ENCODE peak calls at places on chromosomes 7 and 10, in six cellular contexts. One of them, this sample, is unnamed.

GRCh38 chr7:152579070-152579469 is 96.9 kb downstream of the XRCC2 start:
- DNase-seq in mesendoderm: no peak
- DNase-seq in lower lobe of right lung: no peak
- DNase-seq in H7: no peak
- DNase-seq in upper lobe of right lung: no peak
- DNase-seq in CD8-positive, alpha-beta T cell: no peak
- DNase-seq in this sample: no peak

GRCh38 chr7:47485640-47486435 is 96.1 kb downstream of the TNS3 start:
- DNase-seq in CD8-positive, alpha-beta T cell: no peak
- DNase-seq in H7: no peak
- DNase-seq in lower lobe of right lung: no peak
- DNase-seq in upper lobe of right lung: no peak
- DNase-seq in mesendoderm: no peak
- DNase-seq in this sample: no peak

GRCh38 chr7:146698995-146699610 is 582.5 kb downstream of the CNTNAP2 start:
- DNase-seq in mesendoderm: peak; percentile 29
- DNase-seq in upper lobe of right lung: no peak
- DNase-seq in CD8-positive, alpha-beta T cell: no peak
- DNase-seq in lower lobe of right lung: no peak
- DNase-seq in H7: no peak
- DNase-seq in this sample: no peak

GRCh38 chr7:75743455-75743859 is 4.7 kb upstream of the HIP1 start:
- DNase-seq in upper lobe of right lung: no peak
- DNase-seq in CD8-positive, alpha-beta T cell: no peak
- DNase-seq in H7: no peak
- DNase-seq in lower lobe of right lung: no peak
- DNase-seq in mesendoderm: no peak
- DNase-seq in this sample: no peak

GRCh38 chr10:52517017-52517416 is 202.9 kb downstream of the DKK1 start:
- DNase-seq in mesendoderm: peak; percentile 57
- DNase-seq in lower lobe of right lung: no peak
- DNase-seq in upper lobe of right lung: no peak
- DNase-seq in CD8-positive, alpha-beta T cell: no peak
- DNase-seq in H7: no peak
- DNase-seq in this sample: no peak

GRCh38 chr7:138842111-138842510 is 44.1 kb upstream of the ATP6V0A4 start:
- DNase-seq in upper lobe of right lung: no peak
- DNase-seq in H7: peak; percentile 59
- DNase-seq in mesendoderm: peak; percentile 83
- DNase-seq in CD8-positive, alpha-beta T cell: no peak
- DNase-seq in lower lobe of right lung: no peak
- DNase-seq in this sample: no peak

GRCh38 chr7:123770378-123770777 is 21.6 kb upstream of the WASL start:
- DNase-seq in upper lobe of right lung: no peak
- DNase-seq in lower lobe of right lung: no peak
- DNase-seq in mesendoderm: no peak
- DNase-seq in H7: no peak
- DNase-seq in CD8-positive, alpha-beta T cell: no peak
- DNase-seq in this sample: peak; percentile 38

GRCh38 chr7:70319057-70319456 is 720.8 kb downstream of the AUTS2 start:
- DNase-seq in lower lobe of right lung: no peak
- DNase-seq in H7: no peak
- DNase-seq in CD8-positive, alpha-beta T cell: no peak
- DNase-seq in upper lobe of right lung: no peak
- DNase-seq in mesendoderm: no peak
- DNase-seq in this sample: no peak

GRCh38 chr10:50398383-50398782 is 147.1 kb upstream of the ASAH2 start:
- DNase-seq in lower lobe of right lung: no peak
- DNase-seq in H7: no peak
- DNase-seq in upper lobe of right lung: no peak
- DNase-seq in mesendoderm: no peak
- DNase-seq in CD8-positive, alpha-beta T cell: no peak
- DNase-seq in this sample: no peak

GRCh38 chr10:102729090-102730026 is 14.4 kb upstream of the WBP1L start:
- DNase-seq in CD8-positive, alpha-beta T cell: peak; percentile 72
- DNase-seq in mesendoderm: peak; percentile 86
- DNase-seq in H7: peak; percentile 91
- DNase-seq in lower lobe of right lung: peak; percentile 88
- DNase-seq in upper lobe of right lung: peak; percentile 93
- DNase-seq in this sample: peak; percentile 43

GRCh38 chr7:152544481-152544927 is 108.7 kb upstream of the KMT2C start:
- DNase-seq in H7: peak; percentile 72
- DNase-seq in lower lobe of right lung: no peak
- DNase-seq in CD8-positive, alpha-beta T cell: no peak
- DNase-seq in mesendoderm: peak; percentile 58
- DNase-seq in upper lobe of right lung: no peak
- DNase-seq in this sample: no peak

GRCh38 chr7:103637726-103638125 is 191.7 kb upstream of the SLC26A5 start:
- DNase-seq in CD8-positive, alpha-beta T cell: no peak
- DNase-seq in mesendoderm: no peak
- DNase-seq in H7: no peak
- DNase-seq in upper lobe of right lung: no peak
- DNase-seq in lower lobe of right lung: no peak
- DNase-seq in this sample: no peak

GRCh38 chr10:104274762-104275721 is 6.1 kb downstream of the GSTO2 start:
- DNase-seq in H7: peak; percentile 94
- DNase-seq in upper lobe of right lung: peak; percentile 84
- DNase-seq in mesendoderm: peak; percentile 78
- DNase-seq in CD8-positive, alpha-beta T cell: peak; percentile 66
- DNase-seq in lower lobe of right lung: peak; percentile 76
- DNase-seq in this sample: peak; percentile 59

GRCh38 chr7:155188821-155189599 is 108.7 kb upstream of the INSIG1 start:
- DNase-seq in upper lobe of right lung: no peak
- DNase-seq in CD8-positive, alpha-beta T cell: no peak
- DNase-seq in lower lobe of right lung: no peak
- DNase-seq in H7: no peak
- DNase-seq in mesendoderm: no peak
- DNase-seq in this sample: no peak

GRCh38 chr10:83917519-83918506 is 221.5 kb upstream of the GHITM start:
- DNase-seq in lower lobe of right lung: no peak
- DNase-seq in upper lobe of right lung: peak; percentile 69
- DNase-seq in CD8-positive, alpha-beta T cell: no peak
- DNase-seq in mesendoderm: peak; percentile 55
- DNase-seq in H7: peak; percentile 23
- DNase-seq in this sample: peak; percentile 16

GRCh38 chr7:19111474-19112143 is 5.8 kb downstream of the TWIST1 start:
- DNase-seq in mesendoderm: peak; percentile 37
- DNase-seq in upper lobe of right lung: no peak
- DNase-seq in lower lobe of right lung: no peak
- DNase-seq in CD8-positive, alpha-beta T cell: no peak
- DNase-seq in H7: peak; percentile 36
- DNase-seq in this sample: no peak

GRCh38 chr10:102009801-102010425 is 46.1 kb downstream of the ARMH3 start:
- DNase-seq in lower lobe of right lung: no peak
- DNase-seq in CD8-positive, alpha-beta T cell: peak; percentile 51
- DNase-seq in upper lobe of right lung: no peak
- DNase-seq in mesendoderm: peak; percentile 93
- DNase-seq in H7: peak; percentile 77
- DNase-seq in this sample: peak; percentile 45

GRCh38 chr10:14474656-14475055 is 143.9 kb upstream of the FRMD4A start:
- DNase-seq in upper lobe of right lung: no peak
- DNase-seq in mesendoderm: no peak
- DNase-seq in CD8-positive, alpha-beta T cell: no peak
- DNase-seq in lower lobe of right lung: no peak
- DNase-seq in H7: no peak
- DNase-seq in this sample: no peak

GRCh38 chr7:65444211-65444842 is 70.7 kb downstream of the ZNF92 start:
- DNase-seq in mesendoderm: no peak
- DNase-seq in lower lobe of right lung: no peak
- DNase-seq in upper lobe of right lung: no peak
- DNase-seq in CD8-positive, alpha-beta T cell: no peak
- DNase-seq in H7: no peak
- DNase-seq in this sample: no peak

GRCh38 chr10:61064356-61064755 is 120.4 kb upstream of the RHOBTB1 start:
- DNase-seq in lower lobe of right lung: no peak
- DNase-seq in CD8-positive, alpha-beta T cell: no peak
- DNase-seq in H7: no peak
- DNase-seq in upper lobe of right lung: no peak
- DNase-seq in mesendoderm: no peak
- DNase-seq in this sample: no peak

GRCh38 chr7:104096683-104097082 is 107.2 kb upstream of the RELN start:
- DNase-seq in H7: peak; percentile 36
- DNase-seq in upper lobe of right lung: no peak
- DNase-seq in mesendoderm: peak; percentile 63
- DNase-seq in CD8-positive, alpha-beta T cell: no peak
- DNase-seq in lower lobe of right lung: no peak
- DNase-seq in this sample: no peak

GRCh38 chr10:75408911-75409885 is 7.6 kb upstream of the ZNF503 start:
- DNase-seq in mesendoderm: peak; percentile 63
- DNase-seq in CD8-positive, alpha-beta T cell: no peak
- DNase-seq in H7: peak; percentile 98
- DNase-seq in lower lobe of right lung: peak; percentile 87
- DNase-seq in upper lobe of right lung: peak; percentile 92
- DNase-seq in this sample: peak; percentile 31

GRCh38 chr7:1238363-1239331 is 6.0 kb downstream of the UNCX start:
- DNase-seq in upper lobe of right lung: no peak
- DNase-seq in mesendoderm: peak; percentile 37
- DNase-seq in H7: peak; percentile 89
- DNase-seq in CD8-positive, alpha-beta T cell: no peak
- DNase-seq in lower lobe of right lung: no peak
- DNase-seq in this sample: no peak

DNA sequence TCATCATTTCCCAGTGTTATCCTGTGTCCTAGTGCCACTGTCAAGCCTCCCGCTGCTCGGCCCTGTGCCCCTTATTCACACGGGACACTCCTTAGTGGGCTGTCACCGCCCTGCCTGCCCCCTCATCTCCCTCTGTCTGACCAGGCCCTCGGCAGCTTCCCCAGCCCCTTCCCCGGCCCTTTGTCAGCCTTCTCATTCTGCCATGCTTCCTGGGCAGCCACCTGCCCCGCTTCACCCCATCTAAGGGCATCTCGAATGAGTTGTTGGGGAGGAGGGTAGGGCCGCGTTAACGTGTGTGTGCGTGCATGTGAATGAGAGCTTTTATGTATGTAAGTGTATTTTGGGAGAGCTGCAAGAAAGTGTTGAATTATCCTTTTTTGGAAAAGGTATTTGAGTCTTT is 49.7 kb downstream of the GTF2I start:
- DNase-seq in upper lobe of right lung: no peak
- DNase-seq in CD8-positive, alpha-beta T cell: no peak
- DNase-seq in lower lobe of right lung: no peak
- DNase-seq in H7: no peak
- DNase-seq in mesendoderm: no peak
- DNase-seq in this sample: no peak
- H3K36me3 ChIP-seq in upper lobe of right lung: peaks cover 100% of the 10 kb centered on the region
- H3K36me3 ChIP-seq in CD8-positive, alpha-beta T cell: peaks cover 41% of the 10 kb centered on the region
- H3K36me3 ChIP-seq in lower lobe of right lung: peaks cover 99% of the 10 kb centered on the region
- H3K36me3 ChIP-seq in H7: peaks cover 29% of the 10 kb centered on the region
- H3K36me3 ChIP-seq in mesendoderm: peaks cover 11% of the 10 kb centered on the region
- H3K36me3 ChIP-seq in this sample: peaks cover 13% of the 10 kb centered on the region

DNA sequence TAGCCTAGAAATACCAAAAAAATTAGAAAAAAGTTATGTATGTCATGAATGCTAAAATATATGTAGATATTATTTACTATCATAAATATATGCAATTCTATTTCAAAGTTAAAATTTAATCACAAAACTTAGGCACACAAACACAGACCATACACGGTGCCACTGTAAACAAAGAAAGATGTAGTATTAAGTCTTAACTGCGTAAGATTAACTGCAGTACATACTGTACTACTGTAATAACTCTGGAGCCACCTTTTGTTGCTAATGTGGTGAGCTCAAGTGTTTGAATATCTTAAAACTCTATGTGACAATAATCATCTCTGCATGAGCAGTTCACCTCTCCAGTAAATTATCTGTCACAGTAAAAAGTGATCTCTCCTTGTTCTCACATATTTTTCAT is 23.6 kb downstream of the GDI2 start:
- DNase-seq in lower lobe of right lung: no peak
- DNase-seq in mesendoderm: no peak
- DNase-seq in H7: no peak
- DNase-seq in CD8-positive, alpha-beta T cell: no peak
- DNase-seq in upper lobe of right lung: no peak
- DNase-seq in this sample: no peak
- H3K36me3 ChIP-seq in lower lobe of right lung: peaks cover 100% of the 10 kb centered on the region
- H3K36me3 ChIP-seq in mesendoderm: peaks cover 6% of the 10 kb centered on the region
- H3K36me3 ChIP-seq in H7: peaks cover 30% of the 10 kb centered on the region
- H3K36me3 ChIP-seq in CD8-positive, alpha-beta T cell: peaks cover 30% of the 10 kb centered on the region
- H3K36me3 ChIP-seq in upper lobe of right lung: peaks cover 90% of the 10 kb centered on the region
- H3K36me3 ChIP-seq in this sample: peaks cover 12% of the 10 kb centered on the region

GRCh38 chr7:131466735-131467365 is 89.6 kb downstream of the PODXL start:
- DNase-seq in lower lobe of right lung: no peak
- DNase-seq in CD8-positive, alpha-beta T cell: no peak
- DNase-seq in mesendoderm: no peak
- DNase-seq in upper lobe of right lung: no peak
- DNase-seq in H7: no peak
- DNase-seq in this sample: no peak
- H3K36me3 ChIP-seq in lower lobe of right lung: peaks cover 93% of the 10 kb centered on the region
- H3K36me3 ChIP-seq in CD8-positive, alpha-beta T cell: peaks cover 17% of the 10 kb centered on the region
- H3K36me3 ChIP-seq in mesendoderm: no peaks in the 10 kb centered on the region
- H3K36me3 ChIP-seq in upper lobe of right lung: peaks cover 90% of the 10 kb centered on the region
- H3K36me3 ChIP-seq in H7: peaks cover 10% of the 10 kb centered on the region
- H3K36me3 ChIP-seq in this sample: peaks cover 6% of the 10 kb centered on the region

GRCh38 chr10:124127563-124127962 is 34.2 kb upstream of the CHST15 start:
- DNase-seq in mesendoderm: no peak
- DNase-seq in lower lobe of right lung: no peak
- DNase-seq in CD8-positive, alpha-beta T cell: no peak
- DNase-seq in H7: no peak
- DNase-seq in upper lobe of right lung: no peak
- DNase-seq in this sample: no peak

GRCh38 chr10:124126139-124126538 is 32.7 kb upstream of the CHST15 start:
- DNase-seq in mesendoderm: no peak
- DNase-seq in CD8-positive, alpha-beta T cell: no peak
- DNase-seq in lower lobe of right lung: no peak
- DNase-seq in H7: no peak
- DNase-seq in upper lobe of right lung: no peak
- DNase-seq in this sample: no peak

GRCh38 chr10:124127965-124128810 is 34.8 kb upstream of the CHST15 start:
- DNase-seq in lower lobe of right lung: no peak
- DNase-seq in CD8-positive, alpha-beta T cell: no peak
- DNase-seq in mesendoderm: no peak
- DNase-seq in upper lobe of right lung: no peak
- DNase-seq in H7: peak; percentile 56
- DNase-seq in this sample: no peak

GRCh38 chr10:124125305-124126116 is 32.1 kb upstream of the CHST15 start:
- DNase-seq in upper lobe of right lung: no peak
- DNase-seq in CD8-positive, alpha-beta T cell: no peak
- DNase-seq in mesendoderm: peak; percentile 42
- DNase-seq in lower lobe of right lung: no peak
- DNase-seq in H7: peak; percentile 84
- DNase-seq in this sample: no peak

DNA sequence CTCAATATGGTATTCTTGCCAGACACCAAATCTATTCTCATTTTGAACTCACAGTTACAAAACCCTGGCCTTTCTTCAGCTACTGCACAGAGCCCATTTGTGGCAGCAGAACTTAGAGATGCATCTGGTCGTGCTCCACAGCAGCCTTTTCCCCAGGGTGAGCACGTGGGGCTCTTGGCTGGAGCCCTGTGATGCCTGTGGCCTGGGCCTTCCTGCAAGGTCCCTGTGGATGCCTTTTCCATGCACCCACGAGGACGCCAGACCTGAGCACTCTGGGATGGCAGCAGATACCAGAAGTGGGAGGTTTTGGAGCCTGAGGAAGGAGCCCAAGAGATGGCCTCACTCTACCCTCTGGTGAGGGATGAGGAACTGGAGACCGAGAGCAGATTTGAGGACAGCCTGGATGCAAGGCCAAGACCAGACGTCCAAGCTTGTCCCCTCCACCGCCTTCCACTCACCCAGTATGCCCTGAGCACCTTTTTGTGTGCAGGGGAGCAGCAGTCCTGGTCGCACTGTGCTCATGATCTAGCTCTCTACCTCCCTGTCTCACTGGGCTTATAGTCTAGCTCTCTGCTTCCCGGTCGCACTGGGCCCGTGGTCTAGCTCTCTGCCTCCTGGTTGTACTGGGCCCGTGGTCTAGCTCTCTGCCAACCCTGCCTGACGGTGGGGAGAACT is 33.5 kb upstream of the CHST15 start:
- DNase-seq in H7: no peak
- DNase-seq in upper lobe of right lung: no peak
- DNase-seq in mesendoderm: no peak
- DNase-seq in CD8-positive, alpha-beta T cell: no peak
- DNase-seq in lower lobe of right lung: no peak
- DNase-seq in this sample: no peak
- H3K36me3 ChIP-seq in H7: no peaks in the 10 kb centered on the region
- H3K36me3 ChIP-seq in upper lobe of right lung: no peaks in the 10 kb centered on the region
- H3K36me3 ChIP-seq in mesendoderm: no peaks in the 10 kb centered on the region
- H3K36me3 ChIP-seq in CD8-positive, alpha-beta T cell: no peaks in the 10 kb centered on the region
- H3K36me3 ChIP-seq in lower lobe of right lung: no peaks in the 10 kb centered on the region
- H3K36me3 ChIP-seq in this sample: no peaks in the 10 kb centered on the region